ENCODE peak calls at places on chromosomes 3 and 15, in seven cellular contexts. One of them, this sample, is unnamed.

GRCh38 chr3:194995922-194996321 is 275.0 kb downstream of the XXYLT1 start:
- DNase-seq in SHP77: no peak
- DNase-seq in NB4: no peak
- DNase-seq in stimulated activated CD4-positive, alpha-beta T cell treated with anti-CD3 and anti-CD28 coated beads, Interleukin-1b, Interleukin-23, amount 100 ng/mL, for 48 hours: no peak
- DNase-seq in GM13977: no peak
- DNase-seq in HL-60: no peak
- DNase-seq in hypothalamus: no peak
- DNase-seq in this sample: no peak

GRCh38 chr3:159711560-159712333 is 276.9 kb upstream of the IL12A start:
- DNase-seq in SHP77: no peak
- DNase-seq in NB4: no peak
- DNase-seq in HL-60: no peak
- DNase-seq in stimulated activated CD4-positive, alpha-beta T cell treated with anti-CD3 and anti-CD28 coated beads, Interleukin-1b, Interleukin-23, amount 100 ng/mL, for 48 hours: no peak
- DNase-seq in hypothalamus: no peak
- DNase-seq in GM13977: no peak
- DNase-seq in this sample: no peak

GRCh38 chr3:125325746-125326145 is 49.4 kb downstream of the ZNF148 start:
- DNase-seq in NB4: no peak
- DNase-seq in SHP77: no peak
- DNase-seq in stimulated activated CD4-positive, alpha-beta T cell treated with anti-CD3 and anti-CD28 coated beads, Interleukin-1b, Interleukin-23, amount 100 ng/mL, for 48 hours: no peak
- DNase-seq in GM13977: no peak
- DNase-seq in hypothalamus: no peak
- DNase-seq in HL-60: no peak
- DNase-seq in this sample: no peak

GRCh38 chr15:87764461-87765236 is 491.9 kb downstream of the NTRK3 start:
- DNase-seq in SHP77: no peak
- DNase-seq in NB4: no peak
- DNase-seq in GM13977: no peak
- DNase-seq in hypothalamus: no peak
- DNase-seq in stimulated activated CD4-positive, alpha-beta T cell treated with anti-CD3 and anti-CD28 coated beads, Interleukin-1b, Interleukin-23, amount 100 ng/mL, for 48 hours: no peak
- DNase-seq in HL-60: no peak
- DNase-seq in this sample: no peak

GRCh38 chr3:171204942-171205341 is 178.4 kb upstream of the SLC2A2 start:
- DNase-seq in GM13977: no peak
- DNase-seq in NB4: no peak
- DNase-seq in hypothalamus: no peak
- DNase-seq in HL-60: no peak
- DNase-seq in stimulated activated CD4-positive, alpha-beta T cell treated with anti-CD3 and anti-CD28 coated beads, Interleukin-1b, Interleukin-23, amount 100 ng/mL, for 48 hours: no peak
- DNase-seq in SHP77: no peak
- DNase-seq in this sample: no peak

GRCh38 chr15:63491116-63491817 is 13.1 kb upstream of the USP3 start:
- DNase-seq in SHP77: no peak
- DNase-seq in stimulated activated CD4-positive, alpha-beta T cell treated with anti-CD3 and anti-CD28 coated beads, Interleukin-1b, Interleukin-23, amount 100 ng/mL, for 48 hours: no peak
- DNase-seq in NB4: peak; percentile 89
- DNase-seq in GM13977: no peak
- DNase-seq in hypothalamus: no peak
- DNase-seq in HL-60: peak; percentile 69
- DNase-seq in this sample: no peak

GRCh38 chr3:45567730-45568172 is 26.8 kb upstream of the LIMD1 start:
- DNase-seq in NB4: peak; percentile 15
- DNase-seq in HL-60: peak; percentile 45
- DNase-seq in stimulated activated CD4-positive, alpha-beta T cell treated with anti-CD3 and anti-CD28 coated beads, Interleukin-1b, Interleukin-23, amount 100 ng/mL, for 48 hours: peak; percentile 28
- DNase-seq in hypothalamus: peak; percentile 24
- DNase-seq in GM13977: peak; percentile 72
- DNase-seq in SHP77: no peak
- DNase-seq in this sample: peak; percentile 65

GRCh38 chr15:60301024-60301423 is 96.8 kb downstream of the ANXA2 start:
- DNase-seq in hypothalamus: no peak
- DNase-seq in SHP77: no peak
- DNase-seq in NB4: no peak
- DNase-seq in HL-60: no peak
- DNase-seq in GM13977: no peak
- DNase-seq in stimulated activated CD4-positive, alpha-beta T cell treated with anti-CD3 and anti-CD28 coated beads, Interleukin-1b, Interleukin-23, amount 100 ng/mL, for 48 hours: no peak
- DNase-seq in this sample: no peak

GRCh38 chr3:50111757-50112156 is 23.0 kb downstream of the RBM5 start:
- DNase-seq in SHP77: no peak
- DNase-seq in hypothalamus: no peak
- DNase-seq in GM13977: no peak
- DNase-seq in stimulated activated CD4-positive, alpha-beta T cell treated with anti-CD3 and anti-CD28 coated beads, Interleukin-1b, Interleukin-23, amount 100 ng/mL, for 48 hours: no peak
- DNase-seq in HL-60: no peak
- DNase-seq in NB4: no peak
- DNase-seq in this sample: no peak

GRCh38 chr3:106263556-106263955 is 394.7 kb upstream of the CBLB start:
- DNase-seq in NB4: no peak
- DNase-seq in HL-60: no peak
- DNase-seq in hypothalamus: no peak
- DNase-seq in stimulated activated CD4-positive, alpha-beta T cell treated with anti-CD3 and anti-CD28 coated beads, Interleukin-1b, Interleukin-23, amount 100 ng/mL, for 48 hours: no peak
- DNase-seq in GM13977: no peak
- DNase-seq in SHP77: no peak
- DNase-seq in this sample: no peak

GRCh38 chr3:101868534-101869464 is 19.5 kb downstream of the NFKBIZ start:
- DNase-seq in stimulated activated CD4-positive, alpha-beta T cell treated with anti-CD3 and anti-CD28 coated beads, Interleukin-1b, Interleukin-23, amount 100 ng/mL, for 48 hours: no peak
- DNase-seq in NB4: no peak
- DNase-seq in SHP77: no peak
- DNase-seq in hypothalamus: no peak
- DNase-seq in GM13977: no peak
- DNase-seq in HL-60: no peak
- DNase-seq in this sample: no peak

GRCh38 chr3:51710631-51711351 is 3.9 kb downstream of the GRM2 start:
- DNase-seq in stimulated activated CD4-positive, alpha-beta T cell treated with anti-CD3 and anti-CD28 coated beads, Interleukin-1b, Interleukin-23, amount 100 ng/mL, for 48 hours: no peak
- DNase-seq in HL-60: no peak
- DNase-seq in NB4: no peak
- DNase-seq in GM13977: no peak
- DNase-seq in SHP77: no peak
- DNase-seq in hypothalamus: no peak
- DNase-seq in this sample: no peak

GRCh38 chr15:65653341-65653740 is 31.6 kb downstream of the SLC24A1 start:
- DNase-seq in HL-60: no peak
- DNase-seq in hypothalamus: no peak
- DNase-seq in NB4: no peak
- DNase-seq in SHP77: no peak
- DNase-seq in GM13977: no peak
- DNase-seq in stimulated activated CD4-positive, alpha-beta T cell treated with anti-CD3 and anti-CD28 coated beads, Interleukin-1b, Interleukin-23, amount 100 ng/mL, for 48 hours: no peak
- DNase-seq in this sample: no peak

GRCh38 chr3:123656241-123656640 is 71.4 kb upstream of the HACD2 start:
- DNase-seq in GM13977: no peak
- DNase-seq in hypothalamus: no peak
- DNase-seq in NB4: no peak
- DNase-seq in HL-60: no peak
- DNase-seq in SHP77: no peak
- DNase-seq in stimulated activated CD4-positive, alpha-beta T cell treated with anti-CD3 and anti-CD28 coated beads, Interleukin-1b, Interleukin-23, amount 100 ng/mL, for 48 hours: no peak
- DNase-seq in this sample: no peak

GRCh38 chr3:23750573-23751484 is 54.9 kb upstream of the UBE2E1 start:
- DNase-seq in stimulated activated CD4-positive, alpha-beta T cell treated with anti-CD3 and anti-CD28 coated beads, Interleukin-1b, Interleukin-23, amount 100 ng/mL, for 48 hours: no peak
- DNase-seq in GM13977: no peak
- DNase-seq in SHP77: no peak
- DNase-seq in NB4: no peak
- DNase-seq in HL-60: no peak
- DNase-seq in hypothalamus: no peak
- DNase-seq in this sample: no peak

GRCh38 chr3:145058483-145058882 is 1086.9 kb downstream of the DIPK2A start:
- DNase-seq in NB4: peak; percentile 36
- DNase-seq in hypothalamus: no peak
- DNase-seq in stimulated activated CD4-positive, alpha-beta T cell treated with anti-CD3 and anti-CD28 coated beads, Interleukin-1b, Interleukin-23, amount 100 ng/mL, for 48 hours: no peak
- DNase-seq in GM13977: no peak
- DNase-seq in SHP77: no peak
- DNase-seq in HL-60: peak; percentile 35
- DNase-seq in this sample: no peak

GRCh38 chr15:77506311-77507150 is 85.8 kb downstream of the HMG20A start:
- DNase-seq in NB4: no peak
- DNase-seq in GM13977: no peak
- DNase-seq in stimulated activated CD4-positive, alpha-beta T cell treated with anti-CD3 and anti-CD28 coated beads, Interleukin-1b, Interleukin-23, amount 100 ng/mL, for 48 hours: no peak
- DNase-seq in hypothalamus: peak; percentile 43
- DNase-seq in HL-60: no peak
- DNase-seq in SHP77: no peak
- DNase-seq in this sample: no peak

GRCh38 chr3:18135083-18135814 is 289.9 kb downstream of the SATB1 start:
- DNase-seq in hypothalamus: no peak
- DNase-seq in NB4: no peak
- DNase-seq in stimulated activated CD4-positive, alpha-beta T cell treated with anti-CD3 and anti-CD28 coated beads, Interleukin-1b, Interleukin-23, amount 100 ng/mL, for 48 hours: no peak
- DNase-seq in SHP77: no peak
- DNase-seq in HL-60: no peak
- DNase-seq in GM13977: no peak
- DNase-seq in this sample: no peak

GRCh38 chr15:37220949-37221670 is 120.8 kb upstream of the MEIS2 start:
- DNase-seq in GM13977: no peak
- DNase-seq in NB4: no peak
- DNase-seq in stimulated activated CD4-positive, alpha-beta T cell treated with anti-CD3 and anti-CD28 coated beads, Interleukin-1b, Interleukin-23, amount 100 ng/mL, for 48 hours: no peak
- DNase-seq in SHP77: no peak
- DNase-seq in hypothalamus: no peak
- DNase-seq in HL-60: no peak
- DNase-seq in this sample: no peak

GRCh38 chr15:59116141-59116540 is 11.2 kb downstream of the CCNB2 start:
- DNase-seq in NB4: no peak
- DNase-seq in hypothalamus: no peak
- DNase-seq in stimulated activated CD4-positive, alpha-beta T cell treated with anti-CD3 and anti-CD28 coated beads, Interleukin-1b, Interleukin-23, amount 100 ng/mL, for 48 hours: no peak
- DNase-seq in SHP77: no peak
- DNase-seq in HL-60: no peak
- DNase-seq in GM13977: no peak
- DNase-seq in this sample: no peak

GRCh38 chr15:73599934-73600333 is 33.3 kb downstream of the NPTN start:
- DNase-seq in HL-60: no peak
- DNase-seq in hypothalamus: no peak
- DNase-seq in NB4: no peak
- DNase-seq in stimulated activated CD4-positive, alpha-beta T cell treated with anti-CD3 and anti-CD28 coated beads, Interleukin-1b, Interleukin-23, amount 100 ng/mL, for 48 hours: no peak
- DNase-seq in GM13977: no peak
- DNase-seq in SHP77: no peak
- DNase-seq in this sample: no peak

This sample was measured in stimulated activated naive CD8-positive, alpha-beta T cell treated with anti-CD3 and anti-CD28 coated beads, Interleukin-15, Interleukin-2, amounts not matched to agents 100 U/mL and 50 U/mL, for 24 hours.